ENCODE peak calls at places on chromosomes 2 and 18, in eight cellular contexts. B, J, C, K, D, S, W and Z are unnamed samples.

GRCh38 chr2:176293334-176293733 is 24.1 kb downstream of the MTX2 start:
- DNase-seq in C (no peak), S (no peak), D (no peak), J (no peak), W (no peak), B (no peak), K (no peak), Z (no peak)

GRCh38 chr18:59910967-59911366 is 11.2 kb downstream of the PMAIP1 start:
- DNase-seq in B (no peak), C (no peak), K (peak; percentile 19), J (peak; percentile 78), W (no peak), D (peak; percentile 67), S (no peak), Z (no peak)

GRCh38 chr2:177930916-177931315 is 141.7 kb downstream of the PDE11A start:
- DNase-seq in S (no peak), B (no peak), J (no peak), W (no peak), D (no peak), C (no peak), K (no peak), Z (no peak)

GRCh38 chr2:75142081-75142480 is 57.2 kb downstream of the TACR1 start:
- DNase-seq in B (no peak), S (no peak), K (no peak), C (no peak), J (no peak), D (peak; percentile 71), W (peak; percentile 65), Z (peak; percentile 18)

GRCh38 chr2:29951561-29951960 is 30.2 kb upstream of the ALK start:
- DNase-seq in B (no peak), W (no peak), D (no peak), S (no peak), C (no peak), J (no peak), K (no peak), Z (no peak)

GRCh38 chr2:127389778-127390435 is 2.1 kb upstream of the MAP3K2 start:
- DNase-seq in B (peak; percentile 56), C (no peak), K (no peak), W (no peak), S (no peak), J (no peak), D (no peak), Z (no peak)

GRCh38 chr2:241741016-241741415 is 6.6 kb downstream of the D2HGDH start:
- DNase-seq in D (no peak), B (no peak), S (no peak), J (no peak), W (no peak), C (no peak), K (peak; percentile 86), Z (no peak)

GRCh38 chr2:124877065-124877671 is 852.1 kb downstream of the CNTNAP5 start:
- DNase-seq in J (peak; percentile 8), K (no peak), C (no peak), W (no peak), B (no peak), D (no peak), S (no peak), Z (peak; percentile 26)

GRCh38 chr2:150013011-150013410 is 425.4 kb upstream of the MMADHC start:
- DNase-seq in S (no peak), D (peak; percentile 3), W (no peak), B (no peak), K (no peak), J (peak; percentile 81), C (no peak), Z (no peak)

GRCh38 chr2:205070889-205071288 is 525.6 kb downstream of the PARD3B start:
- DNase-seq in W (no peak), B (no peak), J (no peak), C (no peak), K (no peak), D (no peak), S (no peak), Z (no peak)

GRCh38 chr18:32086866-32087265 is 4.8 kb upstream of the RNF138 start:
- DNase-seq in J (no peak), W (peak; percentile 28), B (no peak), K (peak; percentile 29), C (no peak), D (peak; percentile 90), S (no peak), Z (no peak)

GRCh38 chr2:58594175-58594574 is 353.1 kb upstream of the FANCL start:
- DNase-seq in D (no peak), W (no peak), S (no peak), J (peak; percentile 12), C (peak; percentile 21), B (no peak), K (peak; percentile 51), Z (no peak)

GRCh38 chr2:235219048-235219447 is 267.2 kb downstream of the SH3BP4 start:
- DNase-seq in C (no peak), S (no peak), B (peak; percentile 67), J (no peak), D (no peak), K (no peak), W (no peak), Z (no peak)

GRCh38 chr18:32775628-32776027 is 2.8 kb upstream of the KLHL14 start:
- DNase-seq in S (no peak), B (no peak), D (no peak), W (no peak), C (no peak), J (no peak), K (no peak), Z (no peak)

GRCh38 chr2:52939250-52939649 is 828.4 kb upstream of the CHAC2 start:
- DNase-seq in J (no peak), K (no peak), D (no peak), W (no peak), B (no peak), C (no peak), S (no peak), Z (no peak)